ENCODE peak calls at places on chromosomes 12 and 14, in four cellular contexts. One of them, this sample, is unnamed.

GRCh38 chr12:28425531-28425930 is 235.3 kb downstream of the CCDC91 start:
- DNase-seq in stimulated activated CD8-positive, alpha-beta memory T cell treated with anti-CD3 and anti-CD28 coated beads, Interleukin-4, amount 100 ng/mL, for 1 hour: no peak
- DNase-seq in GOT3: no peak
- DNase-seq in activated T-cell treated with anti-CD3 and anti-CD28 coated beads, Interleukin-2, amount 50 U/mL, for 72 hours: no peak
- DNase-seq in this sample: no peak

GRCh38 chr12:123713398-123714301 is 1.5 kb downstream of the ATP6V0A2 start:
- DNase-seq in stimulated activated CD8-positive, alpha-beta memory T cell treated with anti-CD3 and anti-CD28 coated beads, Interleukin-4, amount 100 ng/mL, for 1 hour: no peak
- DNase-seq in GOT3: no peak
- DNase-seq in activated T-cell treated with anti-CD3 and anti-CD28 coated beads, Interleukin-2, amount 50 U/mL, for 72 hours: no peak
- DNase-seq in this sample: no peak

GRCh38 chr12:120761581-120761980 is 36.0 kb downstream of the ACADS start:
- DNase-seq in GOT3: no peak
- DNase-seq in activated T-cell treated with anti-CD3 and anti-CD28 coated beads, Interleukin-2, amount 50 U/mL, for 72 hours: no peak
- DNase-seq in stimulated activated CD8-positive, alpha-beta memory T cell treated with anti-CD3 and anti-CD28 coated beads, Interleukin-4, amount 100 ng/mL, for 1 hour: no peak
- DNase-seq in this sample: no peak

GRCh38 chr14:83847102-83847501 is 1682.8 kb upstream of the FLRT2 start:
- DNase-seq in GOT3: no peak
- DNase-seq in activated T-cell treated with anti-CD3 and anti-CD28 coated beads, Interleukin-2, amount 50 U/mL, for 72 hours: no peak
- DNase-seq in stimulated activated CD8-positive, alpha-beta memory T cell treated with anti-CD3 and anti-CD28 coated beads, Interleukin-4, amount 100 ng/mL, for 1 hour: no peak
- DNase-seq in this sample: no peak

GRCh38 chr14:105171004-105171673 is 2.6 kb upstream of the JAG2 start:
- DNase-seq in GOT3: no peak
- DNase-seq in stimulated activated CD8-positive, alpha-beta memory T cell treated with anti-CD3 and anti-CD28 coated beads, Interleukin-4, amount 100 ng/mL, for 1 hour: no peak
- DNase-seq in activated T-cell treated with anti-CD3 and anti-CD28 coated beads, Interleukin-2, amount 50 U/mL, for 72 hours: no peak
- DNase-seq in this sample: no peak

GRCh38 chr12:94762943-94763342 is 112.6 kb upstream of the TMCC3 start:
- DNase-seq in stimulated activated CD8-positive, alpha-beta memory T cell treated with anti-CD3 and anti-CD28 coated beads, Interleukin-4, amount 100 ng/mL, for 1 hour: no peak
- DNase-seq in GOT3: no peak
- DNase-seq in activated T-cell treated with anti-CD3 and anti-CD28 coated beads, Interleukin-2, amount 50 U/mL, for 72 hours: no peak
- DNase-seq in this sample: no peak

GRCh38 chr12:111635524-111635923 is 36.4 kb upstream of the ATXN2 start:
- DNase-seq in activated T-cell treated with anti-CD3 and anti-CD28 coated beads, Interleukin-2, amount 50 U/mL, for 72 hours: no peak
- DNase-seq in GOT3: no peak
- DNase-seq in stimulated activated CD8-positive, alpha-beta memory T cell treated with anti-CD3 and anti-CD28 coated beads, Interleukin-4, amount 100 ng/mL, for 1 hour: no peak
- DNase-seq in this sample: no peak

GRCh38 chr12:93025145-93026103 is 96.3 kb upstream of the EEA1 start:
- DNase-seq in stimulated activated CD8-positive, alpha-beta memory T cell treated with anti-CD3 and anti-CD28 coated beads, Interleukin-4, amount 100 ng/mL, for 1 hour: no peak
- DNase-seq in GOT3: no peak
- DNase-seq in activated T-cell treated with anti-CD3 and anti-CD28 coated beads, Interleukin-2, amount 50 U/mL, for 72 hours: no peak
- DNase-seq in this sample: no peak

GRCh38 chr14:76336876-76337275 is 39.1 kb upstream of the ESRRB start:
- DNase-seq in GOT3: no peak
- DNase-seq in stimulated activated CD8-positive, alpha-beta memory T cell treated with anti-CD3 and anti-CD28 coated beads, Interleukin-4, amount 100 ng/mL, for 1 hour: no peak
- DNase-seq in activated T-cell treated with anti-CD3 and anti-CD28 coated beads, Interleukin-2, amount 50 U/mL, for 72 hours: no peak
- DNase-seq in this sample: no peak

GRCh38 chr14:22118894-22119477 is 445.4 kb upstream of the OR4E1 start:
- DNase-seq in GOT3: no peak
- DNase-seq in stimulated activated CD8-positive, alpha-beta memory T cell treated with anti-CD3 and anti-CD28 coated beads, Interleukin-4, amount 100 ng/mL, for 1 hour: no peak
- DNase-seq in activated T-cell treated with anti-CD3 and anti-CD28 coated beads, Interleukin-2, amount 50 U/mL, for 72 hours: no peak
- DNase-seq in this sample: no peak

GRCh38 chr14:95502381-95502950 is 14.0 kb downstream of the SYNE3 start:
- DNase-seq in stimulated activated CD8-positive, alpha-beta memory T cell treated with anti-CD3 and anti-CD28 coated beads, Interleukin-4, amount 100 ng/mL, for 1 hour: no peak
- DNase-seq in activated T-cell treated with anti-CD3 and anti-CD28 coated beads, Interleukin-2, amount 50 U/mL, for 72 hours: no peak
- DNase-seq in GOT3: no peak
- DNase-seq in this sample: no peak

GRCh38 chr12:13348464-13348863 is 151.9 kb downstream of the EMP1 start:
- DNase-seq in activated T-cell treated with anti-CD3 and anti-CD28 coated beads, Interleukin-2, amount 50 U/mL, for 72 hours: no peak
- DNase-seq in stimulated activated CD8-positive, alpha-beta memory T cell treated with anti-CD3 and anti-CD28 coated beads, Interleukin-4, amount 100 ng/mL, for 1 hour: no peak
- DNase-seq in GOT3: no peak
- DNase-seq in this sample: no peak

GRCh38 chr12:63042646-63043045 is 107.7 kb upstream of the PPM1H start:
- DNase-seq in GOT3: no peak
- DNase-seq in activated T-cell treated with anti-CD3 and anti-CD28 coated beads, Interleukin-2, amount 50 U/mL, for 72 hours: no peak
- DNase-seq in stimulated activated CD8-positive, alpha-beta memory T cell treated with anti-CD3 and anti-CD28 coated beads, Interleukin-4, amount 100 ng/mL, for 1 hour: no peak
- DNase-seq in this sample: no peak

GRCh38 chr12:30181334-30181733 is 397.6 kb upstream of the TMTC1 start:
- DNase-seq in stimulated activated CD8-positive, alpha-beta memory T cell treated with anti-CD3 and anti-CD28 coated beads, Interleukin-4, amount 100 ng/mL, for 1 hour: no peak
- DNase-seq in activated T-cell treated with anti-CD3 and anti-CD28 coated beads, Interleukin-2, amount 50 U/mL, for 72 hours: no peak
- DNase-seq in GOT3: no peak
- DNase-seq in this sample: no peak

GRCh38 chr12:114866331-114866730 is 182.4 kb upstream of the TBX3 start:
- DNase-seq in activated T-cell treated with anti-CD3 and anti-CD28 coated beads, Interleukin-2, amount 50 U/mL, for 72 hours: no peak
- DNase-seq in stimulated activated CD8-positive, alpha-beta memory T cell treated with anti-CD3 and anti-CD28 coated beads, Interleukin-4, amount 100 ng/mL, for 1 hour: no peak
- DNase-seq in GOT3: no peak
- DNase-seq in this sample: no peak

GRCh38 chr12:19404232-19404880 is 34.9 kb upstream of the AEBP2 start:
- DNase-seq in GOT3: no peak
- DNase-seq in activated T-cell treated with anti-CD3 and anti-CD28 coated beads, Interleukin-2, amount 50 U/mL, for 72 hours: no peak
- DNase-seq in stimulated activated CD8-positive, alpha-beta memory T cell treated with anti-CD3 and anti-CD28 coated beads, Interleukin-4, amount 100 ng/mL, for 1 hour: no peak
- DNase-seq in this sample: no peak

GRCh38 chr12:110340706-110341105 is 59.7 kb downstream of the ATP2A2 start:
- DNase-seq in stimulated activated CD8-positive, alpha-beta memory T cell treated with anti-CD3 and anti-CD28 coated beads, Interleukin-4, amount 100 ng/mL, for 1 hour: no peak
- DNase-seq in activated T-cell treated with anti-CD3 and anti-CD28 coated beads, Interleukin-2, amount 50 U/mL, for 72 hours: no peak
- DNase-seq in GOT3: no peak
- DNase-seq in this sample: no peak

GRCh38 chr12:1083888-1084262 is 92.9 kb downstream of the ERC1 start:
- DNase-seq in stimulated activated CD8-positive, alpha-beta memory T cell treated with anti-CD3 and anti-CD28 coated beads, Interleukin-4, amount 100 ng/mL, for 1 hour: no peak
- DNase-seq in GOT3: no peak
- DNase-seq in activated T-cell treated with anti-CD3 and anti-CD28 coated beads, Interleukin-2, amount 50 U/mL, for 72 hours: no peak
- DNase-seq in this sample: no peak

GRCh38 chr14:49770212-49770817 is 2.4 kb downstream of the KLHDC2 start:
- DNase-seq in stimulated activated CD8-positive, alpha-beta memory T cell treated with anti-CD3 and anti-CD28 coated beads, Interleukin-4, amount 100 ng/mL, for 1 hour: no peak
- DNase-seq in activated T-cell treated with anti-CD3 and anti-CD28 coated beads, Interleukin-2, amount 50 U/mL, for 72 hours: no peak
- DNase-seq in GOT3: no peak
- DNase-seq in this sample: no peak

GRCh38 chr12:26032290-26032689 is 73.8 kb downstream of the RASSF8 start:
- DNase-seq in activated T-cell treated with anti-CD3 and anti-CD28 coated beads, Interleukin-2, amount 50 U/mL, for 72 hours: no peak
- DNase-seq in GOT3: no peak
- DNase-seq in stimulated activated CD8-positive, alpha-beta memory T cell treated with anti-CD3 and anti-CD28 coated beads, Interleukin-4, amount 100 ng/mL, for 1 hour: no peak
- DNase-seq in this sample: no peak

GRCh38 chr14:44989497-44990440 is 27.8 kb downstream of the TOGARAM1 start:
- DNase-seq in stimulated activated CD8-positive, alpha-beta memory T cell treated with anti-CD3 and anti-CD28 coated beads, Interleukin-4, amount 100 ng/mL, for 1 hour: no peak
- DNase-seq in GOT3: no peak
- DNase-seq in activated T-cell treated with anti-CD3 and anti-CD28 coated beads, Interleukin-2, amount 50 U/mL, for 72 hours: no peak
- DNase-seq in this sample: no peak